ENCODE peak calls at places on chromosomes 13 and 19, in ten cellular contexts. B, O, R, L, Y, T, X, K, P and M are unnamed samples.

GRCh38 chr13:59531571-59532091 is 632.1 kb downstream of the DIAPH3 start:
- DNase-seq in P (peak), R (peak), T (peak), X (peak), K (peak), O (peak), Y (no peak), B (no peak), L (peak), M (peak)

GRCh38 chr19:30144242-30144758 is 202.3 kb downstream of the URI1 start:
- DNase-seq in K (no peak), B (no peak), R (no peak), X (no peak), L (no peak), T (no peak), P (no peak), Y (no peak), O (no peak), M (no peak)

GRCh38 chr19:17448190-17448967 is at the start of gene TMEM221:
- DNase-seq in P (peak), Y (peak), O (peak), B (peak), R (no peak), X (no peak), T (peak), L (peak), K (peak), M (peak)

GRCh38 chr13:46896346-46897138 is at the start of gene HTR2A:
- DNase-seq in L (peak), R (no peak), K (peak), T (peak), P (peak), X (peak), Y (no peak), O (no peak), B (no peak), M (no peak)

GRCh38 chr19:18274776-18275356 is 614 bp upstream of the IQCN start:
- DNase-seq in B (no peak), T (peak), R (peak), P (peak), O (peak), K (peak), Y (peak), X (peak), L (peak), M (peak)

GRCh38 chr19:6161271-6161850 is 25.9 kb downstream of the ACSBG2 start:
- DNase-seq in X (no peak), L (no peak), Y (no peak), B (peak), P (no peak), O (peak), T (no peak), K (no peak), R (no peak), M (peak)

GRCh38 chr19:821228-821975 is at the start of gene PLPPR3:
- DNase-seq in T (no peak), R (no peak), K (no peak), X (no peak), B (no peak), L (no peak), O (no peak), Y (no peak), P (no peak), M (no peak)

GRCh38 chr19:6249296-6249695 is 30.5 kb downstream of the MLLT1 start:
- DNase-seq in P (no peak), Y (no peak), O (no peak), X (peak), R (no peak), B (no peak), T (no peak), K (no peak), L (peak), M (no peak)

GRCh38 chr13:99983401-99984133 is 2.0 kb downstream of the ZIC2 start:
- DNase-seq in L (no peak), O (no peak), B (no peak), Y (no peak), K (no peak), X (no peak), R (no peak), T (no peak), P (no peak), M (peak)

GRCh38 chr13:66446413-66446812 is 783.7 kb downstream of the PCDH9 start:
- DNase-seq in Y (no peak), X (no peak), R (no peak), K (no peak), B (no peak), T (no peak), L (no peak), P (no peak), O (no peak), M (no peak)

GRCh38 chr19:29256516-29256915 is 43.6 kb upstream of the UQCRFS1 start:
- DNase-seq in B (no peak), O (no peak), Y (no peak), T (no peak), L (no peak), K (no peak), P (no peak), R (no peak), X (no peak), M (no peak)

GRCh38 chr13:49319555-49320350 is 72.0 kb downstream of the CDADC1 start:
- DNase-seq in X (peak), K (no peak), P (no peak), L (peak), O (no peak), T (no peak), Y (no peak), B (no peak), R (no peak), M (no peak)

GRCh38 chr13:20728579-20729300 is 25.2 kb downstream of the IL17D start:
- DNase-seq in T (no peak), K (no peak), Y (no peak), B (no peak), L (no peak), O (no peak), R (no peak), P (no peak), X (no peak), M (no peak)

GRCh38 chr19:15463865-15464371 is 426 bp downstream of the RASAL3 start:
- DNase-seq in Y (no peak), B (peak), R (no peak), O (peak), L (no peak), P (no peak), T (no peak), X (no peak), K (peak), M (no peak)

GRCh38 chr13:106376411-106377112 is 158.9 kb downstream of the EFNB2 start:
- DNase-seq in X (peak), B (no peak), P (no peak), L (no peak), R (no peak), T (peak), K (peak), Y (peak), O (no peak), M (no peak)

GRCh38 chr13:42970824-42971669 is 21.0 kb downstream of the EPSTI1 start:
- DNase-seq in K (peak), L (peak), Y (peak), X (peak), T (no peak), O (no peak), P (peak), R (no peak), B (no peak), M (peak)

GRCh38 chr19:22545751-22546150 is 88.4 kb upstream of the ZNF492 start:
- DNase-seq in B (peak), K (no peak), L (peak), Y (peak), O (peak), P (peak), R (peak), X (no peak), T (no peak), M (peak)

GRCh38 chr13:39599842-39600241 is 3.2 kb downstream of the LHFPL6 start:
- DNase-seq in B (no peak), K (no peak), R (no peak), L (no peak), P (no peak), T (no peak), Y (no peak), X (peak), O (no peak), M (no peak)

GRCh38 chr13:37289212-37289935 is 183.9 kb upstream of the CSNK1A1L start:
- DNase-seq in K (peak), L (no peak), B (no peak), O (no peak), T (no peak), Y (no peak), R (no peak), X (no peak), P (no peak), M (no peak)

GRCh38 chr19:16026131-16026530 is 50.2 kb upstream of the TPM4 start:
- DNase-seq in X (no peak), L (no peak), P (no peak), K (no peak), R (no peak), Y (no peak), O (no peak), T (peak), B (no peak), M (no peak)

GRCh38 chr13:100158569-100158968 is 69.7 kb downstream of the PCCA start:
- DNase-seq in O (no peak), T (no peak), Y (no peak), K (no peak), X (no peak), R (no peak), L (no peak), B (no peak), P (no peak), M (no peak)

GRCh38 chr13:97742084-97742483 is 211.4 kb upstream of the IPO5 start:
- DNase-seq in Y (no peak), X (no peak), K (no peak), L (no peak), R (no peak), B (no peak), O (no peak), T (no peak), P (no peak), M (no peak)

GRCh38 chr13:45718063-45718462 is 15.9 kb downstream of the CBY2 start:
- DNase-seq in L (no peak), T (no peak), X (peak), K (no peak), P (no peak), B (no peak), O (no peak), R (no peak), Y (peak), M (peak)

GRCh38 chr19:8401981-8402411 is 11.1 kb upstream of the MARCHF2 start:
- DNase-seq in T (no peak), B (no peak), X (no peak), L (no peak), K (no peak), Y (no peak), R (no peak), P (no peak), O (no peak), M (no peak)

GRCh38 chr19:56838930-56839664 is 1.4 kb downstream of the PEG3 start:
- DNase-seq in R (peak), X (no peak), P (peak), L (peak), O (peak), T (peak), K (peak), Y (no peak), B (no peak), M (peak)

GRCh38 chr19:49395581-49396407 is 7.7 kb downstream of the KASH5 start:
- DNase-seq in R (no peak), Y (no peak), O (no peak), K (no peak), B (no peak), X (no peak), T (no peak), L (no peak), P (no peak), M (peak)

GRCh38 chr19:42512130-42512636 is 16.1 kb downstream of the CEACAM1 start:
- DNase-seq in Y (no peak), X (no peak), R (no peak), L (no peak), T (no peak), K (no peak), O (no peak), P (no peak), B (no peak), M (no peak)

GRCh38 chr13:32901994-32902780 is 114.0 kb upstream of the KL start:
- DNase-seq in P (peak), L (no peak), X (no peak), Y (no peak), T (no peak), O (no peak), R (no peak), K (no peak), B (no peak), M (no peak)

GRCh38 chr13:20847298-20847697 is 55.2 kb downstream of the XPO4 start:
- DNase-seq in R (no peak), L (no peak), P (no peak), X (no peak), T (no peak), O (no peak), K (no peak), Y (no peak), B (no peak), M (peak)

GRCh38 chr19:36528194-36528920 is at the start of gene ZNF260:
- DNase-seq in O (peak), B (peak), T (peak), R (peak), P (peak), L (peak), K (peak), X (peak), Y (peak), M (peak)
- TF ChIP-seq POLR2A in O (peak), B (peak), T (no peak), R (no peak), P (no peak), L (peak), K (peak), X (peak), Y (peak), M (peak)

GRCh38 chr19:12162882-12163806 is at the start of gene ZNF136:
- DNase-seq in B (peak), R (peak), T (peak), O (peak), X (peak), P (peak), L (peak), K (peak), Y (peak), M (peak)
- TF ChIP-seq POLR2A in B (peak), R (peak), T (peak), O (peak), X (peak), P (no peak), L (peak), K (peak), Y (no peak), M (peak)

DNA sequence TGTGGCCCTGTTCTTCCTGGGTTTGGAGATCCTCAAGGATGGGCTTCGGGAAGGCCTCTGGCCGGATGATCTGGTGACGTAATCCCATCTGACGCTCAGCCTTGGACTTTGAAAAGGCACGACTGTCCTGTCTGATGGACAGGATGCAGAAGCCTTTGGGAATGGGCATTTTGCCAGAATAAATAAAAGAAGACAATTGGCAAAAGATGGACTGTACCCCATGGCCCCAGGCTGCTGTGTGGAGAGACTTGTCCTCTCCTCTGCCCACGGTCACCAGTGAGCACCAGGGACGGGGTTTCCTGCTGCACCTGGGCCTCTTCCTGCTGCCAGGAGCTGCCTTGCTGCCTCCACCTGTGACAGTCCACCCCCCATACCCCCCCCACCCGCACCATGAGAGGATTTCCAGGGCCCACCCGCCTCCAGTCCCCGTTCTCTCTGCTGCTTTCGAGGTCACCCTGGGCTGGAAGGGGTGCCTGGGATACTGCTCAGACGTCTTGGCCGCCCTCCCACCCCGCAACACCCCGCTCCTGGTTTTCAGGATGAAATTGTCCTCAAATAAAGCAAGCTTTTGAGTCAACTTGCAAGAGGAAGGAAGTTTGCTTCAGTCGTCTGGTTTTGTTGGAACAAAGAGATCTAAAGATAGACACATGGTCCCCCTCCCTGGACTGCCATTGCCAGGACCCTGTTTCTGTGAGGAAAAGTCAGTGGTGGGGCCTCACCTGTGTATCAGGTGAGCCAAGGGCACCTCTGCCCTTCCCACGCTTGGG is 40.9 kb downstream of the MCF2L start:
- DNase-seq in X (no peak), T (no peak), R (no peak), L (peak), O (peak), P (no peak), K (no peak), Y (no peak), B (no peak), M (no peak)
- TF ChIP-seq POLR2A in X (no peak), T (no peak), R (no peak), L (no peak), O (no peak), P (no peak), K (no peak), Y (no peak), B (no peak), M (no peak)

DNA sequence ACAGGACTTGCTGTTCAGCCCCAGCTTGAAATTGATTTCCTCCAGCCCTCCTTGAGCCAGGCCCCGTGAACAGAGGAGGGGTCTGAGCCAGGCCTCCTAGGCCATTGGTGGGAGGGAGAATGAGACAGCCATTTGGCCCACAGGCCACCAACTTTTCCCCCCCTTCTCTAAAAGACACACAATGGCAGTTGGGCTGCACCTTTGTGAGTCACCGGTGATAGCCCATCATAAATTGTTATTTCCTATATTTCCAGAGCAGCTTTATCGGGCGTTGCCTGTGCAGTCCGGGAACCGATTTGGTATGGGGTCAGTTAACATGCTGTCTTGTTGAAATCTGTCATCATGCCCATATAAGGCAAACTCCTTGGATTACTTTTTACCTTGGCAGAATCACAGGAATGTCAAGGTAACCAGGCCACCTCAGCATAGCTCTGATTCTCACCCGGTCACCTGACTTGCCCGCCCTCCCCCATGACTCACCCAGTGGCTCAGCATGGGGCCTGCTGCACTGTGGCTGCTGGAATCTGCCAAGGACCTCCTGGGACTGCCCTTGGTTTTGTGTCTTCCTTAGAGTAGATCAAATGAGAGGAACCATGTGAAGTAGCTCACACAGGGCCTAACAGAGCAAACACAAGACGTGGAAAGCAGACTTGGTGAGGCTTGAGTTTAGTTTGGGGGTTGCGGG is 36.1 kb downstream of the ACTN4 start:
- DNase-seq in K (peak), B (no peak), O (peak), L (peak), X (peak), Y (peak), R (peak), T (peak), P (peak), M (peak)
- TF ChIP-seq POLR2A in K (no peak), B (no peak), O (no peak), L (peak), X (peak), Y (no peak), R (peak), T (no peak), P (no peak), M (no peak)

GRCh38 chr19:46890423-46891170 is 29.8 kb downstream of the ARHGAP35 start:
- DNase-seq in R (no peak), B (no peak), L (no peak), T (no peak), K (no peak), Y (peak), O (no peak), X (peak), P (no peak), M (peak)
- TF ChIP-seq POLR2A in R (no peak), B (no peak), L (no peak), T (no peak), K (no peak), Y (no peak), O (no peak), X (no peak), P (no peak), M (no peak)

GRCh38 chr13:44436589-44437337 is 63.1 kb downstream of the SERP2 start:
- DNase-seq in T (peak), X (peak), L (peak), R (peak), K (peak), O (peak), P (peak), B (no peak), Y (peak), M (peak)
- TF ChIP-seq POLR2A in T (peak), X (peak), L (peak), R (peak), K (peak), O (peak), P (peak), B (no peak), Y (peak), M (peak)

DNA sequence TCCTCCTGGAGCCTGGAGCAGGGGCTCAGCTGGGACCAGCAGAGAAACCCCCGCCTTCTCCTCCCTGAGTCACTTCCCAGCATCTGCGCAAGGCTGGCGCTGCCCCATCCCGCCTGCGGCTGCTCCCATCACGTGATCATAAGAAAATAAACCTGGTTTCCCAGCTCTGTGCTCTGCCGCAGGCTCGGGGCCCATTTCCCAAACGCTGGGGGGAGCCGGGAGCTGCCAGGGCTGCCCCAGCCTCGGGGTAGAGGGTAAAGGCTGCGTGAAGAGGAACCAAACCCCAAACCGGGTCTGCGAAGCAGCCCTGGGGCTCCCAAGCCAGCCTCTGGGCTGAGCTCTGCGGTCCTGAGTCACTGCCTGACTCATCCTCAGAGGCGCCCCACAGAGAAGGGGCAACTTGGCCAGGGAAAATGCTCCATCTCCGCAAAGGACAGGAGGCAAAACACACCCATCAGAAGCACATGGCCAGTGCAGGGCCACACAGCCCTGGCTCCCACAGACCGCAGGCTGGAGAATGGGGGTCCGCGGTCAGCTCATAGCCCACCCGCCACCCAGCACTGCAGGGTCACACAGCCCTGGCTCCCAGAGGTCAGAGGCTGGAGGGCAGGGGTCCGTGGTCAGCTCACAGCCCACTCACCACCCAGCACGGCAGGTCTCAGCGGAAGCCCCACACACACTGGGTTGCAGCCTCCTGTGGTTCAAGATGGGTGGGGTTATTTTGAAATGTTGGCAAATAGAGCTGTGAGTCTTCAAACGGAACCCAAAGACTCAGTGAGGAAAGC is 67.1 kb downstream of the RASA3 start:
- DNase-seq in R (peak), B (no peak), P (peak), L (peak), K (peak), Y (peak), O (peak), T (peak), X (peak), M (peak)
- TF ChIP-seq POLR2A in R (no peak), B (no peak), P (no peak), L (no peak), K (no peak), Y (peak), O (no peak), T (no peak), X (peak), M (no peak)